ENCODE peak calls at places on chromosomes 5 and 9, in five cellular contexts. One of them, this sample, is unnamed.
A peak's percentile ranks its signal among the peaks of the same experiment; 100 is the strongest.

GRCh38 chr9:129624168-129624759 is 1.7 kb upstream of the NTMT1 start:
- DNase-seq in PC-9: peak; percentile 45
- DNase-seq in fibroblast of lung: peak; percentile 63
- DNase-seq in A673: peak; percentile 75
- DNase-seq in PC-3: peak; percentile 58
- DNase-seq in this sample: peak; percentile 74

GRCh38 chr9:134293031-134293521 is 33.2 kb upstream of the RXRA start:
- DNase-seq in A673: no peak
- DNase-seq in PC-3: no peak
- DNase-seq in fibroblast of lung: no peak
- DNase-seq in PC-9: no peak
- DNase-seq in this sample: no peak

GRCh38 chr5:57592236-57592635 is 109.6 kb upstream of the ACTBL2 start:
- DNase-seq in fibroblast of lung: no peak
- DNase-seq in PC-9: no peak
- DNase-seq in A673: no peak
- DNase-seq in PC-3: peak; percentile 89
- DNase-seq in this sample: no peak

GRCh38 chr9:93491593-93492232 is 38.3 kb upstream of the FAM120AOS start:
- DNase-seq in PC-9: no peak
- DNase-seq in fibroblast of lung: peak; percentile 41
- DNase-seq in PC-3: no peak
- DNase-seq in A673: no peak
- DNase-seq in this sample: no peak

GRCh38 chr5:155475318-155475717 is 461.8 kb downstream of the KIF4B start:
- DNase-seq in PC-3: no peak
- DNase-seq in A673: no peak
- DNase-seq in fibroblast of lung: no peak
- DNase-seq in PC-9: no peak
- DNase-seq in this sample: no peak

GRCh38 chr5:68433921-68434879 is 218.6 kb downstream of the PIK3R1 start:
- DNase-seq in PC-3: peak; percentile 78
- DNase-seq in PC-9: peak; percentile 98
- DNase-seq in A673: peak; percentile 71
- DNase-seq in fibroblast of lung: peak; percentile 84
- DNase-seq in this sample: peak; percentile 99

GRCh38 chr5:113552137-113552536 is 38.6 kb downstream of the YTHDC2 start:
- DNase-seq in PC-9: no peak
- DNase-seq in A673: no peak
- DNase-seq in PC-3: no peak
- DNase-seq in fibroblast of lung: no peak
- DNase-seq in this sample: no peak

GRCh38 chr5:139108056-139108811 is 89.9 kb downstream of the SIL1 start:
- DNase-seq in PC-3: no peak
- DNase-seq in fibroblast of lung: peak; percentile 37
- DNase-seq in PC-9: no peak
- DNase-seq in A673: no peak
- DNase-seq in this sample: peak; percentile 34

GRCh38 chr5:135332519-135333150 is 66.4 kb downstream of the MACROH2A1 start:
- DNase-seq in PC-9: peak; percentile 69
- DNase-seq in PC-3: peak; percentile 80
- DNase-seq in A673: peak; percentile 62
- DNase-seq in fibroblast of lung: peak; percentile 85
- DNase-seq in this sample: peak; percentile 81

GRCh38 chr9:126984969-126985368 is 70.4 kb downstream of the RALGPS1 start:
- DNase-seq in PC-9: peak; percentile 97
- DNase-seq in PC-3: peak; percentile 75
- DNase-seq in fibroblast of lung: no peak
- DNase-seq in A673: no peak
- DNase-seq in this sample: peak; percentile 14

GRCh38 chr9:4299006-4299795 is 667 bp downstream of the GLIS3 start:
- DNase-seq in PC-3: peak; percentile 18
- DNase-seq in PC-9: peak; percentile 34
- DNase-seq in fibroblast of lung: peak; percentile 64
- DNase-seq in A673: peak; percentile 26
- DNase-seq in this sample: peak; percentile 77

GRCh38 chr9:128215491-128216404 is 12.6 kb downstream of the DNM1 start:
- DNase-seq in PC-3: no peak
- DNase-seq in A673: peak; percentile 67
- DNase-seq in PC-9: no peak
- DNase-seq in fibroblast of lung: peak; percentile 59
- DNase-seq in this sample: peak; percentile 79

GRCh38 chr5:134526483-134527155 is 1.1 kb downstream of the JADE2 start:
- DNase-seq in fibroblast of lung: no peak
- DNase-seq in PC-3: peak; percentile 72
- DNase-seq in PC-9: no peak
- DNase-seq in A673: no peak
- DNase-seq in this sample: peak; percentile 88

GRCh38 chr9:99169982-99170761 is 51.6 kb downstream of the ALG2 start:
- DNase-seq in PC-3: no peak
- DNase-seq in A673: no peak
- DNase-seq in fibroblast of lung: no peak
- DNase-seq in PC-9: no peak
- DNase-seq in this sample: no peak

GRCh38 chr9:15977438-15977837 is 424.6 kb downstream of the CCDC171 start:
- DNase-seq in PC-3: peak; percentile 71
- DNase-seq in PC-9: no peak
- DNase-seq in fibroblast of lung: no peak
- DNase-seq in A673: no peak
- DNase-seq in this sample: no peak

GRCh38 chr5:66230551-66230950 is 86.5 kb downstream of the SREK1 start:
- DNase-seq in fibroblast of lung: no peak
- DNase-seq in PC-3: no peak
- DNase-seq in PC-9: no peak
- DNase-seq in A673: no peak
- DNase-seq in this sample: no peak

GRCh38 chr5:14178671-14179211 is 35.6 kb downstream of the TRIO start:
- DNase-seq in PC-9: no peak
- DNase-seq in A673: peak; percentile 66
- DNase-seq in PC-3: peak; percentile 87
- DNase-seq in fibroblast of lung: peak; percentile 72
- DNase-seq in this sample: peak; percentile 90

DNA sequence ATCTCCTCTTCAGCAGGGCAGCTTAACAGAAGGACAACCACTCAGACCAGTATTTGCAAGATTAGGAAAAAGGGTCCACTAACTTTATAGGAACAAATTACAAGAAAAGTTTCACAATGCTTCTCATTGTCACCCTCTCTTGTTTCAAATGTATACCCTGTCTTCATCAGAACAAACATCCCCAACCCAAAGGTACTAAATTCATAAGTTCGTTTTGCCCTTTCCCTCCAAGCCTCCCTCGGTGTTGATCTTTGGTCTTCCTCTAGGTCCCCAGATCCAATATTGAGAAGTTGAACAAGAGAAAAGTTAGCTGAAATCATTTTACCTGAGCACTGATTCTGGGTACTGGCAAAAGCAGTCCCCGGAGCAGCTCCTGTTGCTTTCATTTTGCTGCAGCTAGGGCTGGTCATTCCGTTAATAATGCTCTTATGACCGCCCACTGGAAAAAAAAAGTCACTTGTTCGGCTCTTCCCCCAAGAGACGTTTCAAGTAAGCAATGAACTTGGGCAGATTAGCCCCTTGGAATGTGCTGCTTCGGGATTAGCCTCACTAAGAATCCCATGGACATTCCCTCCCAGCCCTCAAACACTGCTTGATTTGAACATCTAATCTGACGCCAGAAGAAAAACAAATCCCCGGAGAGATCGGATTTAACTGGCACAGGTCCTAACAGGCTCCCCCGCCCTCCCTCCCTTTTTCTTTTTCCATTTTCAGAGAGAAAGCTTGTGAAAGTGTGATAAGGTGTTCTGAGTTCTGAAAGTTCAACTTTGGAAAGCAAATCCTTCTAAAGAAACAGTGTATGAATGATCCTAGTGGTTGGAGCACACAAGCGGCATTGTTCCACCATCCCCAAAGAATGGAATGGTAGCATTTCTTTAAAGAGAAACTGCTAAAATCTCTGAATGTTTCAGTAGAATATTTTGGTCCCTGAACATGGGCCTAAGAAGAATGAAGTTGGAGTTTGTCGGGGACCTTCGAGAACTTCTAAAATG is 252.5 kb downstream of the TRPM3 start:
- DNase-seq in A673: peak; percentile 3
- DNase-seq in PC-3: no peak
- DNase-seq in PC-9: no peak
- DNase-seq in fibroblast of lung: no peak
- DNase-seq in this sample: no peak
- TF ChIP-seq EZH2 in A673: no peak
- TF ChIP-seq EZH2 in PC-3: no peak
- TF ChIP-seq EZH2 in PC-9: no peak
- TF ChIP-seq EZH2 in fibroblast of lung: no peak
- TF ChIP-seq EZH2 in this sample: no peak

GRCh38 chr5:172035039-172035438 is 28.6 kb upstream of the FBXW11 start:
- DNase-seq in PC-9: no peak
- DNase-seq in PC-3: no peak
- DNase-seq in fibroblast of lung: no peak
- DNase-seq in A673: no peak
- DNase-seq in this sample: no peak
- H3K27ac ChIP-seq in PC-9: no peak overlapping the region
- H3K27ac ChIP-seq in PC-3: no peak overlapping the region
- H3K27ac ChIP-seq in fibroblast of lung: no peak overlapping the region
- H3K27ac ChIP-seq in A673: no peak overlapping the region
- H3K27ac ChIP-seq in this sample: no peak overlapping the region

GRCh38 chr5:17277907-17278306 is 60.5 kb downstream of the BASP1 start:
- DNase-seq in fibroblast of lung: no peak
- DNase-seq in PC-3: no peak
- DNase-seq in A673: no peak
- DNase-seq in PC-9: no peak
- DNase-seq in this sample: no peak

GRCh38 chr5:17278931-17279330 is 61.5 kb downstream of the BASP1 start:
- DNase-seq in A673: no peak
- DNase-seq in PC-3: no peak
- DNase-seq in PC-9: no peak
- DNase-seq in fibroblast of lung: no peak
- DNase-seq in this sample: no peak

GRCh38 chr5:17279487-17279886 is 62.1 kb downstream of the BASP1 start:
- DNase-seq in fibroblast of lung: no peak
- DNase-seq in PC-9: no peak
- DNase-seq in PC-3: no peak
- DNase-seq in A673: no peak
- DNase-seq in this sample: no peak

GRCh38 chr5:17282283-17283120 is 65.1 kb downstream of the BASP1 start:
- DNase-seq in fibroblast of lung: no peak
- DNase-seq in PC-3: no peak
- DNase-seq in PC-9: no peak
- DNase-seq in A673: peak; percentile 98
- DNase-seq in this sample: peak; percentile 5

GRCh38 chr5:17283121-17283415 is 65.6 kb downstream of the BASP1 start:
- DNase-seq in PC-9: no peak
- DNase-seq in A673: peak; percentile 91
- DNase-seq in PC-3: no peak
- DNase-seq in fibroblast of lung: no peak
- DNase-seq in this sample: no peak
- H3K4me3 ChIP-seq in PC-9: no peak overlapping the region
- H3K4me3 ChIP-seq in A673: peak overlapping the region; percentile 30
- H3K4me3 ChIP-seq in PC-3: no peak overlapping the region
- H3K4me3 ChIP-seq in fibroblast of lung: no peak overlapping the region
- H3K4me3 ChIP-seq in this sample: no peak overlapping the region

GRCh38 chr9:36739538-36740116 is 166.9 kb downstream of the MELK start:
- DNase-seq in fibroblast of lung: no peak
- DNase-seq in PC-3: no peak
- DNase-seq in PC-9: no peak
- DNase-seq in A673: no peak
- DNase-seq in this sample: peak; percentile 29
- TF ChIP-seq EZH2 in fibroblast of lung: peak; percentile 37
- TF ChIP-seq EZH2 in PC-3: no peak
- TF ChIP-seq EZH2 in PC-9: no peak
- TF ChIP-seq EZH2 in A673: no peak
- TF ChIP-seq EZH2 in this sample: no peak